ENCODE peak calls at places on chromosomes 5 and 9, in seven cellular contexts. C is A549, F is tibial nerve, J is heart left ventricle, L is esophagus squamous epithelium, U is transverse colon, O is HCT116. B is an unnamed sample.

GRCh38 chr5:95620870-95621838 is 1.3 kb downstream of the GPR150 start:
- DNase-seq in C (peak; percentile 16), U (peak; percentile 32), L (no peak), F (no peak), O (no peak), J (peak; percentile 28), B (peak; percentile 60)

GRCh38 chr5:155554500-155554899 is 540.9 kb downstream of the KIF4B start:
- DNase-seq in J (no peak), C (no peak), U (no peak), L (no peak), F (no peak), O (no peak), B (no peak)

GRCh38 chr9:17065062-17065461 is 69.8 kb upstream of the CNTLN start:
- DNase-seq in F (no peak), O (no peak), L (no peak), U (no peak), J (no peak), C (no peak), B (no peak)

GRCh38 chr9:133406480-133407307 is 11.1 kb downstream of the REXO4 start:
- DNase-seq in F (peak; percentile 61), L (no peak), U (peak; percentile 82), O (peak; percentile 47), C (peak; percentile 77), J (peak; percentile 78), B (peak; percentile 81)

GRCh38 chr5:33299621-33300208 is 141.1 kb upstream of the TARS1 start:
- DNase-seq in O (peak; percentile 12), L (no peak), C (peak; percentile 2), F (no peak), J (no peak), U (peak; percentile 15), B (peak; percentile 9)

GRCh38 chr5:98794001-98794400 is 20.5 kb downstream of the RGMB start:
- DNase-seq in J (no peak), C (no peak), F (no peak), L (no peak), U (no peak), O (no peak), B (no peak)

GRCh38 chr5:126464959-126465358 is 41.8 kb downstream of the GRAMD2B start:
- DNase-seq in O (no peak), L (no peak), U (peak; percentile 82), J (no peak), C (no peak), F (no peak), B (peak; percentile 28)

GRCh38 chr5:14327624-14328023 is 184.5 kb downstream of the TRIO start:
- DNase-seq in J (no peak), C (no peak), F (no peak), U (no peak), O (no peak), L (no peak), B (no peak)

GRCh38 chr9:91187965-91188344 is 173.8 kb downstream of the AUH start:
- DNase-seq in U (no peak), F (no peak), C (no peak), J (peak; percentile 68), L (no peak), O (no peak), B (no peak)

GRCh38 chr5:69416180-69416579 is 1.3 kb downstream of the MARVELD2 start:
- DNase-seq in L (no peak), J (no peak), U (no peak), C (no peak), O (no peak), F (no peak), B (no peak)

GRCh38 chr5:177302354-177303110 is 987 bp downstream of the RAB24 start:
- DNase-seq in O (no peak), F (no peak), U (no peak), L (no peak), J (no peak), C (no peak), B (peak; percentile 66)

GRCh38 chr9:110029422-110029814 is 178.5 kb downstream of the C9orf152 start:
- DNase-seq in C (peak; percentile 23), J (no peak), U (no peak), F (peak; percentile 29), O (no peak), L (no peak), B (no peak)

GRCh38 chr5:177425196-177425800 is 1.2 kb upstream of the GRK6 start:
- DNase-seq in F (no peak), O (no peak), U (no peak), L (no peak), J (no peak), C (no peak), B (no peak)

GRCh38 chr9:95880011-95880690 is 4.7 kb downstream of the ERCC6L2 start:
- DNase-seq in J (no peak), O (no peak), U (no peak), F (no peak), C (no peak), L (no peak), B (no peak)

GRCh38 chr9:113673726-113674125 is 202.4 kb upstream of the ZNF618 start:
- DNase-seq in J (no peak), F (no peak), C (no peak), O (no peak), L (no peak), U (no peak), B (no peak)

GRCh38 chr5:71810023-71810422 is 90.9 kb downstream of the CARTPT start:
- DNase-seq in U (no peak), O (no peak), L (no peak), J (no peak), F (no peak), C (no peak), B (no peak)

GRCh38 chr9:70514273-70514672 is 99.8 kb upstream of the KLF9 start:
- DNase-seq in L (no peak), F (no peak), O (no peak), C (no peak), J (no peak), U (no peak), B (no peak)

GRCh38 chr9:107534510-107535078 is 45.0 kb upstream of the KLF4 start:
- DNase-seq in L (no peak), F (no peak), J (no peak), O (no peak), C (no peak), U (no peak), B (no peak)

GRCh38 chr9:121824651-121825480 is 173.4 kb downstream of the DAB2IP start:
- DNase-seq in J (no peak), O (no peak), U (no peak), F (no peak), C (no peak), L (no peak), B (no peak)

DNA sequence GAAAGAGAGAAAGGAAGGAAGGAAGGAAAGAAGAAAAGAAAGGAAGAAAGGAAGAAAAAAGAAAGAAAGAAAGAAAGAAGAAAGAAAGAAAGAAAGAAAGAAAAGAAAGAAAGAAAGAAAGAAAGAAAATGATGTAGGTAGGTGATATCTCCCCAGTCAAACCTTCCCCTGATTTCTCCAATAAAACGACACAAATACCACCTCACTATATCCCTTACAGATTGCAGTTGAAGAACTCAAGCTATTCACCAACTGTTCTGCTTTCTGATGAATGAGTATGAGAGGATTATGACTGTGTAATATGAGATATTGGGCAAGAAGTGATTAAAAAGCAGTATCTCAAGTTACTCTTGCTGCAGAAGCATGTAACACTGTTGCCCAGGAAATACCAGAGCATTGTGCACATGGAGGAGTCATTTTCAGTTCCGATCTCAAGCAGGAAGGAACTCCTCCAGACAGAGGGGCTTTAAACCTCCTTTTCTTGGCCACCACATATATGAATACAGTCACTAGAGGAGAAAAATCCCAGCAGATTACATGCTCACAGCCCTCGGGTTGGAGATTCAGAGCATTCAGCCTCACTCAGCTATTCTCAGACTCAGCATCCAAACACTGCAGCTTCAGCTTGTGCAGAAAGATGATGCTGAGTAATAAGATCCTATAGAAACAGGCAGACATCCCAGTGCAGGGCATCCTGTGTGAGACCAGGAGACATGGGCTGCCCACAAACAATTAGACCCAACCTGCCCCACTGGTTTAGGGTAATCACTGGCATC is 61.4 kb downstream of the UGCG start:
- DNase-seq in C (no peak), O (no peak), F (no peak), U (no peak), J (no peak), L (no peak), B (peak; percentile 50)
- TF ChIP-seq POLR2A in C (no peak), O (no peak), F (no peak), U (no peak), J (no peak), L (no peak), B (peak; percentile 13)

DNA sequence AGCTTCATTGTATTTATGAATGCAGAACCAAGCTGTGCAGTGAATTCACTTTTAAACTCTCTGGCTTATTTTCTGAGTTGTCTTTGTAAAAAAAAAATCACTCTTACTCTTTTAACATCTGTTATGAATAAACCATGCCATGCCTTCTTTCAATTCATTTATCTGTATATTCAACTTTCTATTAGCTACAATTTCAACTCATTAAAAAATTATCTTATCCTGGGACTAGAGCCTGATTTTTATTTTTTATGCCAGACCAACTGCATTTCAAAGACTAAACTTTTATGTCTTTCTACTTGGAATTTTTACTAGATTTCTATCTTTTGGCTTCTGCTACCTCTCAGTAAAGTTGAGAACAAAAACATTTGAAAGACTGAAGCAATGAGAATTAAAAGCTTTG is 342.7 kb downstream of the DEPDC1B start:
- DNase-seq in C (no peak), U (no peak), L (no peak), O (no peak), J (no peak), F (no peak), B (no peak)
- H3K27ac ChIP-seq in C (no peak overlapping the region), U (no peak overlapping the region), L (no peak overlapping the region), O (no peak overlapping the region), J (no peak overlapping the region), F (no peak overlapping the region), B (no peak overlapping the region)

GRCh38 chr5:149990518-149991376 is 9.7 kb downstream of the TIGD6 start:
- DNase-seq in J (peak; percentile 51), C (peak; percentile 82), L (no peak), O (peak; percentile 64), U (peak; percentile 83), F (peak; percentile 84), B (peak; percentile 88)
- TF ChIP-seq POLR2A in J (no peak), C (no peak), L (no peak), O (no peak), U (no peak), F (no peak), B (no peak)

GRCh38 chr5:60503771-60504170 is 196.2 kb downstream of the DEPDC1B start:
- DNase-seq in U (no peak), C (no peak), O (no peak), L (no peak), J (no peak), F (no peak), B (no peak)

GRCh38 chr5:60505796-60506195 is 194.2 kb downstream of the DEPDC1B start:
- DNase-seq in O (no peak), U (no peak), J (no peak), F (no peak), L (no peak), C (no peak), B (no peak)

GRCh38 chr5:60507687-60508086 is 192.3 kb downstream of the DEPDC1B start:
- DNase-seq in O (no peak), F (no peak), L (no peak), U (no peak), J (no peak), C (no peak), B (no peak)

GRCh38 chr5:60504342-60504741 is 195.6 kb downstream of the DEPDC1B start:
- DNase-seq in F (no peak), O (no peak), L (no peak), C (no peak), U (no peak), J (no peak), B (no peak)

DNA sequence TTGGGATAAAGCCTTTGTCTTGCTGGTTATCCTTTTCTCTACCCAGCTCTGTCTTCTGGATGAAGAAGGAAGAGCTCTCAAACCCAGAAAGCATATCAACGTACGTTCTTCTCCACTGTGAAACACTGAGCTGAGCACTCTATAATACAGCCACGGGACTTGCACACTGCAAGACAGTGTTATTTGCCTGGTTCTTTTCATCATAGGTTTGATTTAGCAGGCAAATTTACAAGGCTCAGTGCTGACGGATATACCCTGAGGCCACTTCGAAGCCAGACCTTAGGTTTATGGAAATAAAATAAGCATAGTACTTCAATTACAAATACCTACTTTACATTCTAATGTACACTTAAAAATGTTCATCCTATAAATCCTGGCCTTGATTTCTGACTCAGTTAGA is 194.6 kb downstream of the DEPDC1B start:
- DNase-seq in L (no peak), F (no peak), C (no peak), U (no peak), O (no peak), J (no peak), B (no peak)
- H3K27ac ChIP-seq in L (no peak overlapping the region), F (no peak overlapping the region), C (no peak overlapping the region), U (peak overlapping the region; percentile 63), O (no peak overlapping the region), J (no peak overlapping the region), B (no peak overlapping the region)

B was measured in body of pancreas.